ENCODE peak calls at places on chromosomes 3 and 15, in six cellular contexts. W is neural progenitor cell, P is PC-3, U is MM.1S, B is SK-N-SH, S is HCT116. J is an unnamed sample.

GRCh38 chr3:15305366-15305844 is 27.0 kb downstream of the SH3BP5 start:
- DNase-seq in U (no peak), P (peak; percentile 61), B (peak; percentile 48), W (no peak), S (peak; percentile 31), J (peak; percentile 34)

GRCh38 chr3:168250415-168250861 is 154.7 kb upstream of the GOLIM4 start:
- DNase-seq in W (peak; percentile 29), S (no peak), P (no peak), B (peak; percentile 15), U (peak; percentile 52), J (peak; percentile 6)

GRCh38 chr3:178223876-178224275 is 312.4 kb upstream of the KCNMB2 start:
- DNase-seq in S (no peak), W (no peak), P (no peak), B (no peak), U (no peak), J (no peak)

GRCh38 chr15:92884459-92884812 is 15.7 kb upstream of the CHD2 start:
- DNase-seq in B (no peak), W (no peak), S (no peak), P (no peak), U (no peak), J (peak; percentile 25)

GRCh38 chr3:189392969-189393368 is 221.2 kb downstream of the TPRG1 start:
- DNase-seq in U (no peak), S (peak; percentile 80), P (peak; percentile 98), W (no peak), B (no peak), J (no peak)

GRCh38 chr15:63466378-63467192 is 37.8 kb upstream of the USP3 start:
- DNase-seq in P (peak; percentile 72), B (peak; percentile 72), S (peak; percentile 74), W (peak; percentile 80), U (peak; percentile 81), J (peak; percentile 66)

GRCh38 chr15:66860844-66861243 is 158.8 kb downstream of the SMAD6 start:
- DNase-seq in B (no peak), P (no peak), U (no peak), S (no peak), W (no peak), J (peak; percentile 45)

GRCh38 chr3:118181274-118181673 is 853.4 kb downstream of the IGSF11 start:
- DNase-seq in W (no peak), U (peak; percentile 72), B (no peak), P (no peak), S (no peak), J (no peak)

GRCh38 chr3:166606988-166607387 is 769.8 kb upstream of the BCHE start:
- DNase-seq in S (no peak), P (no peak), U (peak; percentile 2), B (no peak), W (no peak), J (no peak)

GRCh38 chr3:196216681-196217211 is 412 bp downstream of the SLC51A start:
- DNase-seq in B (no peak), U (no peak), P (no peak), S (no peak), W (no peak), J (no peak)
- H3K9ac ChIP-seq in B (no peak overlapping the region), U (no peak overlapping the region), P (peak overlapping the region; percentile 66), S (no peak overlapping the region), W (no peak overlapping the region), J (no peak overlapping the region)

GRCh38 chr3:185818267-185818875 is 6.5 kb downstream of the IGF2BP2 start:
- DNase-seq in P (peak; percentile 56), B (no peak), S (no peak), U (no peak), W (peak; percentile 5), J (peak; percentile 59)

GRCh38 chr3:185815391-185816282 is 9.2 kb downstream of the IGF2BP2 start:
- DNase-seq in S (no peak), W (peak; percentile 41), B (no peak), U (no peak), P (no peak), J (no peak)

GRCh38 chr3:185813205-185813604 is 11.6 kb downstream of the IGF2BP2 start:
- DNase-seq in B (no peak), P (no peak), U (no peak), W (no peak), S (no peak), J (peak; percentile 42)

GRCh38 chr3:185813691-185814215 is 11.1 kb downstream of the IGF2BP2 start:
- DNase-seq in W (peak; percentile 37), U (no peak), P (no peak), S (no peak), B (no peak), J (peak; percentile 70)
- H2AFZ ChIP-seq in W (no peak overlapping the region), U (no peak overlapping the region), P (no peak overlapping the region), S (no peak overlapping the region), B (no peak overlapping the region), J (no peak overlapping the region)

GRCh38 chr3:13353936-13354542 is 66.1 kb downstream of the NUP210 start:
- DNase-seq in B (peak; percentile 36), W (peak; percentile 16), U (no peak), S (no peak), P (peak; percentile 43), J (peak; percentile 57)
- TF ChIP-seq EZH2phosphoT487 in B (no peak), W (no peak), U (no peak), S (no peak), P (no peak), J (no peak)

DNA sequence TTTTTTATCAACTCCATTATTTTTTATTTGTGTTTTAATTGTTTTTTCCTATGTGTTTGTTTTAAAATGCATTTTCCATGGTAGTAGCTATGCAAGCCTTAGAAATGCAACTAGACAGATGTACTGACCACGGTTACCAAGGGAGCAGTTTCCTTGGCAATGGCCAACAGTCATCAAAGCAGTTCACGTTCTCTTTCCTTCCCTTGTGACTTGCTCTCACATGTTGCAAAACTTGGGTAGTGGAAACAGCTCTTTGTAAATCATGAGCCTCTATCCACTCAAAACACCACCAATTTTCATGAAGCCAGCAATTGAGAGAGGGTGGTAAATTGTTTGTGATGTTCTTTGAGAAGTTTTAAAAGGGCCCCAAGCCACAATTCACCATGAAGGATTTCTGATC is 499.4 kb upstream of the MDFIC2 start:
- DNase-seq in P (no peak), U (no peak), B (no peak), W (no peak), S (no peak), J (peak; percentile 62)
- H3K9ac ChIP-seq in P (no peak overlapping the region), U (no peak overlapping the region), B (no peak overlapping the region), W (no peak overlapping the region), S (no peak overlapping the region), J (no peak overlapping the region)

GRCh38 chr3:164918915-164919314 is 159.4 kb downstream of the SI start:
- DNase-seq in B (no peak), S (no peak), P (no peak), W (no peak), U (no peak), J (no peak)
- H2AFZ ChIP-seq in B (no peak overlapping the region), S (no peak overlapping the region), P (no peak overlapping the region), W (no peak overlapping the region), U (no peak overlapping the region), J (no peak overlapping the region)

GRCh38 chr3:170046269-170047132 is 8.7 kb downstream of the GPR160 start:
- DNase-seq in B (no peak), P (peak; percentile 45), U (peak; percentile 35), W (no peak), S (no peak), J (no peak)
- TF ChIP-seq EZH2phosphoT487 in B (no peak), P (no peak), U (no peak), W (no peak), S (no peak), J (no peak)

J was measured in GM23248.